ENCODE peak calls at places on chromosomes 13 and 19, in four cellular contexts. W is AG04450; F is CD8-positive, alpha-beta T cell; C is stimulated activated CD4-positive, alpha-beta T cell treated with anti-CD3 and anti-CD28 coated beads, TNF-alpha, amount 100 ng/mL, for 48 hours. A is an unnamed sample.

GRCh38 chr13:99034333-99035085 is 56.6 kb upstream of the DOCK9 start:
- DNase-seq in F (no peak), C (no peak), W (no peak), A (no peak)

GRCh38 chr19:21850636-21851255 is 14.8 kb upstream of the ZNF43 start:
- DNase-seq in F (no peak), W (no peak), C (peak; percentile 9), A (no peak)

GRCh38 chr13:30880151-30880551 is 25.9 kb upstream of the MEDAG start:
- DNase-seq in F (no peak), W (no peak), C (no peak), A (no peak)

GRCh38 chr19:53704011-53704410 is 72.2 kb downstream of the DPRX start:
- DNase-seq in C (no peak), W (no peak), F (no peak), A (no peak)

GRCh38 chr13:44795176-44795575 is 194.1 kb downstream of the NUFIP1 start:
- DNase-seq in C (no peak), W (no peak), F (no peak), A (no peak)

GRCh38 chr19:3150739-3151329 is 15.0 kb downstream of the GNA15 start:
- DNase-seq in C (no peak), F (no peak), W (no peak), A (no peak)

GRCh38 chr19:57903298-57904174 is 12.9 kb downstream of the ZNF417 start:
- DNase-seq in C (no peak), W (no peak), F (no peak), A (no peak)

GRCh38 chr13:39385154-39385553 is 217.8 kb downstream of the LHFPL6 start:
- DNase-seq in F (no peak), W (no peak), C (no peak), A (no peak)

GRCh38 chr13:50732712-50733111 is 110.8 kb downstream of the DLEU7 start:
- DNase-seq in W (no peak), C (no peak), F (no peak), A (no peak)

GRCh38 chr19:16325671-16326400 is 1.2 kb downstream of the KLF2 start:
- DNase-seq in F (peak; percentile 71), C (no peak), W (no peak), A (peak; percentile 27)

GRCh38 chr13:50015263-50015662 is at the start of gene KCNRG:
- DNase-seq in W (no peak), F (no peak), C (no peak), A (no peak)

GRCh38 chr13:112855859-112856258 is 113.2 kb upstream of the MCF2L start:
- DNase-seq in C (no peak), W (no peak), F (no peak), A (no peak)

GRCh38 chr19:53571339-53571738 is 33.4 kb downstream of the ZNF331 start:
- DNase-seq in F (no peak), W (no peak), C (no peak), A (no peak)

GRCh38 chr13:110323172-110323851 is 16.2 kb downstream of the COL4A2 start:
- DNase-seq in C (no peak), W (peak; percentile 81), F (no peak), A (no peak)

GRCh38 chr13:51821666-51822065 is 17.7 kb upstream of the DHRS12 start:
- DNase-seq in W (no peak), F (no peak), C (no peak), A (no peak)

GRCh38 chr13:20702530-20702929 is 969 bp upstream of the IL17D start:
- DNase-seq in W (no peak), F (no peak), C (no peak), A (no peak)

GRCh38 chr13:51066091-51066831 is 44.8 kb downstream of the C13orf42 start:
- DNase-seq in C (no peak), W (no peak), F (no peak), A (no peak)

GRCh38 chr19:14004619-14005380 is 1.3 kb downstream of the RFX1 start:
- DNase-seq in C (no peak), F (no peak), W (no peak), A (no peak)

GRCh38 chr19:45376045-45376724 is 5.8 kb upstream of the ERCC2 start:
- DNase-seq in F (no peak), W (peak; percentile 85), C (no peak), A (peak; percentile 79)

GRCh38 chr13:32086366-32086765 is 54.8 kb downstream of the FRY start:
- DNase-seq in W (no peak), F (no peak), C (no peak), A (no peak)

GRCh38 chr13:94239135-94239534 is 240.3 kb downstream of the DCT start:
- DNase-seq in F (no peak), W (peak; percentile 11), C (no peak), A (no peak)

GRCh38 chr19:3152431-3152780 is 16.6 kb downstream of the GNA15 start:
- DNase-seq in F (no peak), C (no peak), W (no peak), A (no peak)

GRCh38 chr19:47134533-47134932 is 3.9 kb downstream of the SAE1 start:
- DNase-seq in C (no peak), F (no peak), W (no peak), A (no peak)

GRCh38 chr19:46081928-46082727 is 41.3 kb upstream of the IGFL4 start:
- DNase-seq in C (no peak), W (no peak), F (no peak), A (peak; percentile 37)

GRCh38 chr13:113982296-113982661 is 8.4 kb upstream of the C13orf46 start:
- DNase-seq in F (no peak), C (no peak), W (no peak), A (no peak)

GRCh38 chr19:50558449-50558848 is 9.8 kb downstream of the LRRC4B start:
- DNase-seq in W (no peak), F (no peak), C (no peak), A (no peak)

GRCh38 chr19:7328647-7329046 is 20.1 kb upstream of the ARHGEF18 start:
- DNase-seq in F (no peak), W (no peak), C (no peak), A (no peak)

GRCh38 chr13:28864544-28864943 is 44.4 kb downstream of the MTUS2 start:
- DNase-seq in C (no peak), W (no peak), F (no peak), A (no peak)

GRCh38 chr13:101049166-101049850 is 367.0 kb downstream of the NALCN start:
- DNase-seq in F (no peak), C (no peak), W (no peak), A (no peak)

A was measured in iPS DF 6.9.